ENCODE peak calls at places on chromosomes 16 and 17, in four cellular contexts. Z is GM04503; S is GM19239; V is stimulated activated CD8-positive, alpha-beta memory T cell treated with anti-CD3 and anti-CD28 coated beads, Interleukin-4, amount 100 ng/mL, for 48 hours. R is an unnamed sample.

GRCh38 chr17:63494300-63494928 is 17.6 kb downstream of the ACE start:
- DNase-seq in Z (no peak), S (no peak), V (no peak), R (no peak)

GRCh38 chr17:47265983-47266541 is 12.4 kb downstream of the ITGB3 start:
- DNase-seq in Z (peak), S (no peak), V (no peak), R (no peak)

GRCh38 chr16:87678618-87679017 is 76.3 kb downstream of the JPH3 start:
- DNase-seq in Z (no peak), S (no peak), V (no peak), R (no peak)

GRCh38 chr16:81319221-81319912 is 4.6 kb downstream of the GAN start:
- DNase-seq in Z (no peak), S (no peak), V (no peak), R (no peak)

GRCh38 chr17:48054238-48055185 is 6.4 kb downstream of the NFE2L1 start:
- DNase-seq in Z (no peak), S (no peak), V (no peak), R (peak)

GRCh38 chr16:9797306-9797705 is 384.9 kb downstream of the GRIN2A start:
- DNase-seq in Z (peak), S (no peak), V (no peak), R (no peak)

GRCh38 chr17:78935419-78936323 is 10.5 kb upstream of the TIMP2 start:
- DNase-seq in Z (peak), S (no peak), V (no peak), R (peak)

GRCh38 chr16:75010427-75010826 is 11.6 kb downstream of the ZNRF1 start:
- DNase-seq in Z (no peak), S (no peak), V (no peak), R (no peak)